ENCODE peak calls at places on chromosomes 5 and 9, in nine cellular contexts. Q, L, O, I, Z, K, T, W and G are unnamed samples.

GRCh38 chr5:122313001-122313402 is 965 bp downstream of the SNCAIP start:
- DNase-seq in Q (no peak), L (no peak), O (no peak), I (peak), Z (peak), K (no peak), T (peak), W (no peak), G (peak)

GRCh38 chr5:159978358-159978757 is 30.6 kb upstream of the TTC1 start:
- DNase-seq in Q (no peak), L (no peak), O (no peak), I (no peak), Z (no peak), K (no peak), T (no peak), W (no peak), G (no peak)

GRCh38 chr9:107712390-107712789 is 222.8 kb upstream of the KLF4 start:
- DNase-seq in Q (no peak), L (no peak), O (peak), I (no peak), Z (peak), K (no peak), T (peak), W (peak), G (no peak)

GRCh38 chr9:19521205-19521604 is 112.4 kb downstream of the ACER2 start:
- DNase-seq in Q (no peak), L (no peak), O (no peak), I (no peak), Z (no peak), K (no peak), T (no peak), W (no peak), G (no peak)

GRCh38 chr5:76544268-76544926 is 78.8 kb downstream of the F2RL2 start:
- DNase-seq in Q (peak), L (no peak), O (peak), I (no peak), Z (peak), K (no peak), T (peak), W (no peak), G (no peak)

GRCh38 chr9:98516205-98516896 is 192.4 kb downstream of the GABBR2 start:
- DNase-seq in Q (no peak), L (no peak), O (no peak), I (no peak), Z (no peak), K (no peak), T (no peak), W (no peak), G (no peak)

GRCh38 chr5:72624641-72625236 is 117.5 kb upstream of the ZNF366 start:
- DNase-seq in Q (no peak), L (no peak), O (peak), I (no peak), Z (peak), K (no peak), T (peak), W (no peak), G (no peak)

GRCh38 chr5:106675674-106676073 is 995.1 kb downstream of the EFNA5 start:
- DNase-seq in Q (no peak), L (no peak), O (no peak), I (no peak), Z (no peak), K (no peak), T (peak), W (no peak), G (no peak)

GRCh38 chr9:12923472-12924009 is 148.7 kb downstream of the LURAP1L start:
- DNase-seq in Q (peak), L (no peak), O (peak), I (no peak), Z (peak), K (no peak), T (peak), W (no peak), G (no peak)

GRCh38 chr9:129464972-129465833 is 155.7 kb downstream of the C9orf50 start:
- DNase-seq in Q (no peak), L (no peak), O (no peak), I (no peak), Z (peak), K (no peak), T (peak), W (no peak), G (no peak)

GRCh38 chr9:13806731-13807130 is 507.2 kb downstream of the NFIB start:
- DNase-seq in Q (no peak), L (no peak), O (no peak), I (no peak), Z (peak), K (no peak), T (no peak), W (no peak), G (no peak)

GRCh38 chr9:86034863-86035734 is 64.3 kb downstream of the GOLM1 start:
- DNase-seq in Q (peak), L (no peak), O (peak), I (no peak), Z (peak), K (no peak), T (peak), W (peak), G (peak)

GRCh38 chr5:128574041-128574440 is 36.0 kb upstream of the FBN2 start:
- DNase-seq in Q (no peak), L (no peak), O (no peak), I (no peak), Z (peak), K (no peak), T (peak), W (no peak), G (no peak)

GRCh38 chr5:51396797-51397196 is 13.5 kb downstream of the ISL1 start:
- DNase-seq in Q (no peak), L (no peak), O (no peak), I (no peak), Z (no peak), K (no peak), T (no peak), W (no peak), G (no peak)

GRCh38 chr5:67543704-67544103 is 347.1 kb upstream of the CD180 start:
- DNase-seq in Q (no peak), L (no peak), O (no peak), I (no peak), Z (no peak), K (no peak), T (no peak), W (no peak), G (no peak)

GRCh38 chr5:159915913-159916840 is at the start of gene ADRA1B:
- DNase-seq in Q (peak), L (peak), O (no peak), I (peak), Z (peak), K (no peak), T (peak), W (peak), G (peak)

GRCh38 chr9:126886194-126886830 is 25.9 kb downstream of the ZBTB34 start:
- DNase-seq in Q (no peak), L (no peak), O (no peak), I (peak), Z (no peak), K (no peak), T (no peak), W (no peak), G (no peak)

GRCh38 chr9:111805841-111806241 is 11.1 kb upstream of the SHOC1 start:
- DNase-seq in Q (no peak), L (no peak), O (peak), I (no peak), Z (peak), K (no peak), T (peak), W (no peak), G (no peak)

GRCh38 chr5:173412566-173412965 is 84.4 kb upstream of the STC2 start:
- DNase-seq in Q (no peak), L (no peak), O (peak), I (no peak), Z (peak), K (no peak), T (peak), W (no peak), G (no peak)

GRCh38 chr9:80602291-80602690 is 1030.5 kb downstream of the TLE4 start:
- DNase-seq in Q (no peak), L (no peak), O (no peak), I (no peak), Z (no peak), K (no peak), T (no peak), W (no peak), G (no peak)

GRCh38 chr9:80605793-80606192 is 1034.0 kb downstream of the TLE4 start:
- DNase-seq in Q (no peak), L (no peak), O (no peak), I (no peak), Z (no peak), K (no peak), T (peak), W (no peak), G (no peak)

GRCh38 chr9:80605129-80605528 is 1033.4 kb downstream of the TLE4 start:
- DNase-seq in Q (no peak), L (no peak), O (peak), I (no peak), Z (peak), K (no peak), T (peak), W (no peak), G (no peak)
- TF ChIP-seq CTCF in Q (peak), L (peak), O (peak), I (peak), Z (peak), K (peak), T (peak), W (no peak), G (peak)

GRCh38 chr9:132030626-132031325 is 48.9 kb downstream of the MED27 start:
- DNase-seq in Q (no peak), L (no peak), O (no peak), I (no peak), Z (no peak), K (no peak), T (no peak), W (no peak), G (no peak)

GRCh38 chr9:132032584-132032945 is 47.1 kb downstream of the MED27 start:
- DNase-seq in Q (no peak), L (no peak), O (no peak), I (peak), Z (no peak), K (no peak), T (no peak), W (no peak), G (no peak)

GRCh38 chr9:132035679-132036078 is 44.0 kb downstream of the MED27 start:
- DNase-seq in Q (no peak), L (no peak), O (no peak), I (no peak), Z (no peak), K (no peak), T (no peak), W (no peak), G (no peak)

GRCh38 chr9:132031467-132031866 is 48.2 kb downstream of the MED27 start:
- DNase-seq in Q (no peak), L (no peak), O (no peak), I (no peak), Z (no peak), K (no peak), T (no peak), W (no peak), G (no peak)

GRCh38 chr9:132031869-132032583 is 47.6 kb downstream of the MED27 start:
- DNase-seq in Q (no peak), L (no peak), O (no peak), I (no peak), Z (no peak), K (no peak), T (no peak), W (no peak), G (no peak)
- TF ChIP-seq CTCF in Q (no peak), L (no peak), O (no peak), I (no peak), Z (no peak), K (no peak), T (no peak), W (no peak), G (no peak)

GRCh38 chr9:136779808-136780207 is 11.3 kb upstream of the TMEM141 start:
- DNase-seq in Q (no peak), L (no peak), O (no peak), I (no peak), Z (no peak), K (no peak), T (no peak), W (no peak), G (no peak)
- TF ChIP-seq CTCF in Q (no peak), L (peak), O (peak), I (no peak), Z (no peak), K (no peak), T (no peak), W (no peak), G (no peak)

GRCh38 chr5:53733853-53734252 is 173.4 kb downstream of the NDUFS4 start:
- DNase-seq in Q (no peak), L (no peak), O (no peak), I (no peak), Z (no peak), K (no peak), T (no peak), W (no peak), G (no peak)
- TF ChIP-seq CTCF in Q (no peak), L (no peak), O (no peak), I (no peak), Z (no peak), K (no peak), T (no peak), W (no peak), G (no peak)

GRCh38 chr9:87630266-87630665 is 95.7 kb upstream of the CTSL start:
- DNase-seq in Q (no peak), L (no peak), O (no peak), I (no peak), Z (no peak), K (no peak), T (no peak), W (no peak), G (no peak)
- TF ChIP-seq CTCF in Q (no peak), L (no peak), O (no peak), I (no peak), Z (no peak), K (no peak), T (no peak), W (no peak), G (no peak)

DNA sequence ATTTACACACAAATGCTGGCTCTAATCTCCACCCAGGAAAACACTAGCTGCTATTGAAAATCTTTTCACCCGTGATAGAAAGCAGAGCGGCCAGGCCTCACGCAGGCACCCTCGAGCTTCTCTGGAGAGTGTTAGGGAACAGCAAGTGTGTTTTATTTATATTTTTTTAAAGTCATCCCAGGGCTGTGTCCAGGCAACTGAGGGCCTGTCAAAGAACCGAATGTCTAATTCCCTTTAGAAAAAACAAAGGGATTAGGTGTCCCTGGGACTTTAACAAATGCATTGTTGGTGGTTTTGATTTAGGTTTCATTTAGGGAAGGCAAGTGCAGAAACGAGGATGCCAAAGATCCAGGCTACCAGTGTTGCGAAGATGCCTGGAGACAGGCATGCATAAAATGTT is 51.2 kb upstream of the SPRY4 start:
- DNase-seq in Q (no peak), L (no peak), O (no peak), I (no peak), Z (no peak), K (no peak), T (no peak), W (no peak), G (no peak)
- TF ChIP-seq CTCF in Q (no peak), L (no peak), O (no peak), I (no peak), Z (no peak), K (no peak), T (no peak), W (no peak), G (no peak)

DNA sequence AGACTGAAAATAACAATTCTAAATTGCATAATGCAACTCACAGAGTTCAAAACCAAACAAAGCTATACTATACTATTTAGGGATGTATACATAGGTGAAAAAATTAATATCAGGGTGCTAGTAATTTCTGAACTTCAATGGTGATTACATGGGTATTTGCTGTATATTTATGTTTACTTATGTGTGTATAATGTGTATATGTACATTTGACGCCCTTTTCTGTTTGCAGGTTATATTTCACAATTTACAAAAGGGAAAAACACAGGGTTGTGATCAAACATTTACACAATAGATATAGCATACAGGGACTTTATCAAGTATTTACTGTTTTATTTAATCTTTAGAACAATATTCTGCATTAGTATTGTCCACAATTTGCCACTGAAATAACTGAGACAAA is 184.0 kb downstream of the DENND1A start:
- DNase-seq in Q (no peak), L (no peak), O (no peak), I (no peak), Z (no peak), K (no peak), T (no peak), W (no peak), G (no peak)
- TF ChIP-seq CTCF in Q (no peak), L (no peak), O (no peak), I (no peak), Z (no peak), K (no peak), T (no peak), W (no peak), G (no peak)

DNA sequence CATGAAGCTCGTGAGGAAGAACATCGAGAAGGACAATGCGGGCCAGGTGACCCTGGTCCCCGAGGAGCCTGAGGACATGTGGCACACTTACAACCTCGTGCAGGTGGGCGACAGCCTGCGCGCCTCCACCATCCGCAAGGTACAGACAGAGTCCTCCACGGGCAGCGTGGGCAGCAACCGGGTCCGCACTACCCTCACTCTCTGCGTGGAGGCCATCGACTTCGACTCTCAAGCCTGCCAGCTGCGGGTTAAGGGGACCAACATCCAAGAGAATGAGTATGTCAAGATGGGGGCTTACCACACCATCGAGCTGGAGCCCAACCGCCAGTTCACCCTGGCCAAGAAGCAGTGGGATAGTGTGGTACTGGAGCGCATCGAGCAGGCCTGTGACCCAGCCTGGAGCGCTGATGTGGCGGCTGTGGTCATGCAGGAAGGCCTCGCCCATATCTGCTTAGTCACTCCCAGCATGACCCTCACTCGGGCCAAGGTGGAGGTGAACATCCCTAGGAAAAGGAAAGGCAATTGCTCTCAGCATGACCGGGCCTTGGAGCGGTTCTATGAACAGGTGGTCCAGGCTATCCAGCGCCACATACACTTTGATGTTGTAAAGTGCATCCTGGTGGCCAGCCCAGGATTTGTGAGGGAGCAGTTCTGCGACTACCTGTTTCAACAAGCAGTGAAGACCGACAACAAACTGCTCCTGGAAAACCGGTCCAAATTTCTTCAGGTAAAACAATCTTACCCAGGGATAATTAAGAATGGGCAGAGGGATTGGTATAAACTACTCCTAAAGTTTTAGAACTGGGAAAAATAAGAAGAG is 12.9 kb downstream of the ITGA1 start:
- DNase-seq in Q (peak), L (peak), O (no peak), I (peak), Z (peak), K (peak), T (peak), W (no peak), G (peak)
- TF ChIP-seq CTCF in Q (no peak), L (peak), O (peak), I (no peak), Z (no peak), K (no peak), T (peak), W (no peak), G (no peak)

GRCh38 chr5:123937230-123937629 is 425.3 kb downstream of the CSNK1G3 start:
- DNase-seq in Q (no peak), L (no peak), O (peak), I (no peak), Z (peak), K (no peak), T (peak), W (peak), G (peak)
- TF ChIP-seq CTCF in Q (peak), L (peak), O (peak), I (peak), Z (peak), K (peak), T (peak), W (peak), G (peak)